ENCODE peak calls at places on chromosome 7, in five cellular contexts. F is ovary, R is ELR, J is IMR-90, V is retina. Y is an unnamed sample.

GRCh38 chr7:129829677-129830631 is 122.8 kb downstream of the UBE2H start:
- DNase-seq in J (peak; percentile 81), V (peak; percentile 90), R (peak; percentile 83), F (peak; percentile 94), Y (peak; percentile 90)

GRCh38 chr7:140640727-140641531 is at the start of gene DENND2A:
- DNase-seq in J (peak; percentile 76), V (peak; percentile 93), R (peak; percentile 66), F (peak; percentile 91), Y (no peak)

GRCh38 chr7:32102432-32102851 is 32.2 kb upstream of the PDE1C start:
- DNase-seq in J (no peak), F (no peak), R (no peak), V (no peak), Y (peak; percentile 42)

GRCh38 chr7:30247546-30248386 is 36.6 kb upstream of the ZNRF2 start:
- DNase-seq in R (no peak), J (no peak), F (no peak), V (peak; percentile 54), Y (no peak)

GRCh38 chr7:95725170-95725569 is 47.2 kb upstream of the DYNC1I1 start:
- DNase-seq in R (no peak), J (no peak), V (no peak), F (no peak), Y (peak; percentile 21)

GRCh38 chr7:130152270-130153141 is 52.7 kb downstream of the TMEM209 start:
- DNase-seq in R (no peak), J (peak; percentile 17), F (no peak), V (no peak), Y (no peak)

GRCh38 chr7:4236389-4236788 is 445.7 kb upstream of the FOXK1 start:
- DNase-seq in J (no peak), R (no peak), F (no peak), V (no peak), Y (no peak)

GRCh38 chr7:34991938-34992840 is 45.1 kb downstream of the DPY19L1 start:
- DNase-seq in R (peak; percentile 93), V (no peak), F (no peak), J (peak; percentile 70), Y (peak; percentile 58)

GRCh38 chr7:39810204-39810642 is 139.8 kb upstream of the CDK13 start:
- DNase-seq in V (no peak), J (no peak), F (no peak), R (no peak), Y (peak; percentile 13)

GRCh38 chr7:5665106-5666025 is 116.1 kb downstream of the RNF216 start:
- DNase-seq in J (peak; percentile 76), V (peak; percentile 87), R (peak; percentile 83), F (peak; percentile 58), Y (peak; percentile 84)

GRCh38 chr7:151889406-151890354 is 12.8 kb upstream of the PRKAG2 start:
- DNase-seq in R (no peak), V (no peak), F (no peak), J (no peak), Y (no peak)

Y was measured in MCF 10A.